ENCODE peak calls at places on chromosomes 6 and 20, in four cellular contexts. P, M, N and F are unnamed samples.

GRCh38 chr6:36760685-36761435 is 63.2 kb downstream of the RAB44 start:
- DNase-seq in N (no peak), P (no peak), M (no peak), F (no peak)

GRCh38 chr6:17725083-17725482 is 18.4 kb upstream of the NUP153 start:
- DNase-seq in N (no peak), M (no peak), P (no peak), F (no peak)

GRCh38 chr6:38639498-38640215 is at the start of gene BTBD9:
- DNase-seq in P (peak), M (peak), N (peak), F (peak)

GRCh38 chr6:21556968-21557721 is 36.4 kb upstream of the SOX4 start:
- DNase-seq in N (no peak), P (no peak), M (no peak), F (no peak)

GRCh38 chr6:49550413-49551125 is at the start of gene C6orf141:
- DNase-seq in P (no peak), M (no peak), N (no peak), F (no peak)

GRCh38 chr20:1150218-1150617 is 31.8 kb downstream of the PSMF1 start:
- DNase-seq in P (no peak), N (no peak), M (no peak), F (no peak)

GRCh38 chr6:15288856-15289255 is 43.0 kb downstream of the JARID2 start:
- DNase-seq in P (no peak), N (no peak), M (no peak), F (no peak)

GRCh38 chr20:49914310-49915117 is 815 bp downstream of the SPATA2 start:
- DNase-seq in P (no peak), N (peak), M (no peak), F (peak)

GRCh38 chr20:36225666-36226065 is 10.6 kb upstream of the AAR2 start:
- DNase-seq in N (no peak), M (no peak), P (no peak), F (no peak)

GRCh38 chr6:138588805-138589434 is 89.6 kb upstream of the NHSL1 start:
- DNase-seq in N (peak), M (peak), P (no peak), F (peak)

GRCh38 chr6:53961679-53962370 is 149.4 kb upstream of the MLIP start:
- DNase-seq in N (no peak), P (no peak), M (no peak), F (no peak)

GRCh38 chr20:17021481-17021880 is 205.4 kb upstream of the PCSK2 start:
- DNase-seq in M (no peak), N (no peak), P (no peak), F (no peak)

GRCh38 chr6:140809694-140810101 is 1323.0 kb upstream of the GJE1 start:
- DNase-seq in N (no peak), P (no peak), M (peak), F (no peak)

GRCh38 chr6:37651991-37652390 is 45.7 kb downstream of the MDGA1 start:
- DNase-seq in P (no peak), N (no peak), M (no peak), F (no peak)

GRCh38 chr6:7196019-7196402 is 88.2 kb downstream of the RREB1 start:
- DNase-seq in M (no peak), P (no peak), N (no peak), F (no peak)

GRCh38 chr6:107716688-107717089 is 107.4 kb downstream of the SCML4 start:
- DNase-seq in N (peak), P (no peak), M (peak), F (peak)

GRCh38 chr20:57074386-57074785 is 192.1 kb downstream of the BMP7 start:
- DNase-seq in M (no peak), N (no peak), P (no peak), F (no peak)

GRCh38 chr6:12937971-12938370 is 221.4 kb downstream of the PHACTR1 start:
- DNase-seq in N (no peak), M (no peak), P (no peak), F (no peak)

GRCh38 chr6:82144007-82144851 is 103.3 kb downstream of the IBTK start:
- DNase-seq in N (no peak), P (peak), M (no peak), F (no peak)

GRCh38 chr6:34300332-34300751 is 51.5 kb upstream of the SMIM29 start:
- DNase-seq in P (no peak), N (no peak), M (no peak), F (no peak)

GRCh38 chr6:104771258-104771832 is 88.4 kb downstream of the HACE1 start:
- DNase-seq in M (peak), N (no peak), P (no peak), F (peak)

GRCh38 chr6:144161970-144162369 is 11.7 kb downstream of the STX11 start:
- DNase-seq in M (no peak), P (no peak), N (no peak), F (no peak)

GRCh38 chr6:169292340-169293124 is 38.9 kb upstream of the THBS2 start:
- DNase-seq in P (peak), M (no peak), N (no peak), F (no peak)

GRCh38 chr6:39214846-39215639 is 14.2 kb downstream of the KCNK5 start:
- DNase-seq in M (no peak), N (no peak), P (no peak), F (no peak)